ENCODE peak calls at places on chromosomes 2 and 18, in six cellular contexts. One of them, this sample, is unnamed.
A peak's percentile ranks its signal among the peaks of the same experiment; 100 is the strongest.

GRCh38 chr2:127864877-127865276 is 6.9 kb upstream of the POLR2D start:
- DNase-seq in foreskin fibroblast: no peak
- DNase-seq in esophagus squamous epithelium: no peak
- DNase-seq in activated CD8-positive, alpha-beta T cell treated with anti-CD3 and anti-CD28 coated beads for 36 hours: no peak
- DNase-seq in body of pancreas: peak; percentile 17
- DNase-seq in Calu3: no peak
- DNase-seq in this sample: peak; percentile 95

GRCh38 chr2:95232232-95232631 is 24.9 kb downstream of the ZNF892 start:
- DNase-seq in body of pancreas: no peak
- DNase-seq in Calu3: no peak
- DNase-seq in esophagus squamous epithelium: no peak
- DNase-seq in foreskin fibroblast: no peak
- DNase-seq in activated CD8-positive, alpha-beta T cell treated with anti-CD3 and anti-CD28 coated beads for 36 hours: no peak
- DNase-seq in this sample: no peak

GRCh38 chr2:39525636-39526412 is 88.7 kb upstream of the MAP4K3 start:
- DNase-seq in body of pancreas: peak; percentile 18
- DNase-seq in activated CD8-positive, alpha-beta T cell treated with anti-CD3 and anti-CD28 coated beads for 36 hours: no peak
- DNase-seq in Calu3: no peak
- DNase-seq in foreskin fibroblast: no peak
- DNase-seq in esophagus squamous epithelium: no peak
- DNase-seq in this sample: no peak

GRCh38 chr2:178241852-178242551 is 47.7 kb downstream of the OSBPL6 start:
- DNase-seq in body of pancreas: peak; percentile 85
- DNase-seq in activated CD8-positive, alpha-beta T cell treated with anti-CD3 and anti-CD28 coated beads for 36 hours: no peak
- DNase-seq in Calu3: peak; percentile 29
- DNase-seq in esophagus squamous epithelium: no peak
- DNase-seq in foreskin fibroblast: peak; percentile 83
- DNase-seq in this sample: no peak

GRCh38 chr18:74963820-74964446 is 245.0 kb downstream of the PTGR3 start:
- DNase-seq in body of pancreas: peak; percentile 61
- DNase-seq in esophagus squamous epithelium: no peak
- DNase-seq in activated CD8-positive, alpha-beta T cell treated with anti-CD3 and anti-CD28 coated beads for 36 hours: no peak
- DNase-seq in foreskin fibroblast: no peak
- DNase-seq in Calu3: peak; percentile 43
- DNase-seq in this sample: no peak

GRCh38 chr2:46988733-46989481 is 73.3 kb upstream of the MCFD2 start:
- DNase-seq in body of pancreas: peak; percentile 61
- DNase-seq in activated CD8-positive, alpha-beta T cell treated with anti-CD3 and anti-CD28 coated beads for 36 hours: no peak
- DNase-seq in Calu3: no peak
- DNase-seq in esophagus squamous epithelium: no peak
- DNase-seq in foreskin fibroblast: no peak
- DNase-seq in this sample: no peak

GRCh38 chr2:18883626-18884456 is 294.5 kb upstream of the NT5C1B start:
- DNase-seq in activated CD8-positive, alpha-beta T cell treated with anti-CD3 and anti-CD28 coated beads for 36 hours: peak; percentile 33
- DNase-seq in foreskin fibroblast: peak; percentile 18
- DNase-seq in body of pancreas: peak; percentile 33
- DNase-seq in esophagus squamous epithelium: no peak
- DNase-seq in Calu3: peak; percentile 54
- DNase-seq in this sample: no peak

GRCh38 chr2:23445450-23445868 is 60.5 kb downstream of the KLHL29 start:
- DNase-seq in body of pancreas: no peak
- DNase-seq in esophagus squamous epithelium: no peak
- DNase-seq in Calu3: no peak
- DNase-seq in foreskin fibroblast: peak; percentile 63
- DNase-seq in activated CD8-positive, alpha-beta T cell treated with anti-CD3 and anti-CD28 coated beads for 36 hours: no peak
- DNase-seq in this sample: no peak

GRCh38 chr18:34871435-34871834 is 161.3 kb downstream of the DTNA start:
- DNase-seq in activated CD8-positive, alpha-beta T cell treated with anti-CD3 and anti-CD28 coated beads for 36 hours: peak; percentile 47
- DNase-seq in Calu3: no peak
- DNase-seq in esophagus squamous epithelium: no peak
- DNase-seq in body of pancreas: no peak
- DNase-seq in foreskin fibroblast: no peak
- DNase-seq in this sample: no peak

GRCh38 chr2:239311132-239312040 is 89.4 kb downstream of the HDAC4 start:
- DNase-seq in activated CD8-positive, alpha-beta T cell treated with anti-CD3 and anti-CD28 coated beads for 36 hours: no peak
- DNase-seq in esophagus squamous epithelium: no peak
- DNase-seq in foreskin fibroblast: peak; percentile 30
- DNase-seq in body of pancreas: peak; percentile 64
- DNase-seq in Calu3: no peak
- DNase-seq in this sample: peak; percentile 36

GRCh38 chr18:69402219-69402989 is 1.7 kb downstream of the DOK6 start:
- DNase-seq in esophagus squamous epithelium: no peak
- DNase-seq in activated CD8-positive, alpha-beta T cell treated with anti-CD3 and anti-CD28 coated beads for 36 hours: no peak
- DNase-seq in foreskin fibroblast: no peak
- DNase-seq in body of pancreas: no peak
- DNase-seq in Calu3: no peak
- DNase-seq in this sample: no peak

GRCh38 chr2:177204417-177204816 is 8.2 kb upstream of the HNRNPA3 start:
- DNase-seq in Calu3: no peak
- DNase-seq in body of pancreas: no peak
- DNase-seq in esophagus squamous epithelium: no peak
- DNase-seq in foreskin fibroblast: no peak
- DNase-seq in activated CD8-positive, alpha-beta T cell treated with anti-CD3 and anti-CD28 coated beads for 36 hours: no peak
- DNase-seq in this sample: no peak

GRCh38 chr2:109126501-109126860 is 2.5 kb upstream of the SH3RF3 start:
- DNase-seq in esophagus squamous epithelium: no peak
- DNase-seq in body of pancreas: no peak
- DNase-seq in Calu3: no peak
- DNase-seq in activated CD8-positive, alpha-beta T cell treated with anti-CD3 and anti-CD28 coated beads for 36 hours: no peak
- DNase-seq in foreskin fibroblast: peak; percentile 79
- DNase-seq in this sample: no peak

GRCh38 chr2:74632209-74632938 is 15.8 kb downstream of the M1AP start:
- DNase-seq in activated CD8-positive, alpha-beta T cell treated with anti-CD3 and anti-CD28 coated beads for 36 hours: no peak
- DNase-seq in foreskin fibroblast: no peak
- DNase-seq in body of pancreas: no peak
- DNase-seq in esophagus squamous epithelium: no peak
- DNase-seq in Calu3: no peak
- DNase-seq in this sample: no peak

GRCh38 chr2:216002274-216002673 is 11.1 kb downstream of the MREG start:
- DNase-seq in body of pancreas: no peak
- DNase-seq in activated CD8-positive, alpha-beta T cell treated with anti-CD3 and anti-CD28 coated beads for 36 hours: no peak
- DNase-seq in foreskin fibroblast: no peak
- DNase-seq in esophagus squamous epithelium: no peak
- DNase-seq in Calu3: no peak
- DNase-seq in this sample: no peak

GRCh38 chr2:173991857-173992588 is 26.9 kb upstream of the SP3 start:
- DNase-seq in activated CD8-positive, alpha-beta T cell treated with anti-CD3 and anti-CD28 coated beads for 36 hours: no peak
- DNase-seq in body of pancreas: peak; percentile 32
- DNase-seq in foreskin fibroblast: peak; percentile 59
- DNase-seq in esophagus squamous epithelium: no peak
- DNase-seq in Calu3: no peak
- DNase-seq in this sample: no peak

GRCh38 chr2:121386707-121387106 is 101.7 kb upstream of the TFCP2L1 start:
- DNase-seq in esophagus squamous epithelium: no peak
- DNase-seq in activated CD8-positive, alpha-beta T cell treated with anti-CD3 and anti-CD28 coated beads for 36 hours: no peak
- DNase-seq in foreskin fibroblast: peak; percentile 49
- DNase-seq in body of pancreas: no peak
- DNase-seq in Calu3: no peak
- DNase-seq in this sample: no peak

GRCh38 chr2:64604929-64605550 is 48.7 kb downstream of the SERTAD2 start:
- DNase-seq in body of pancreas: no peak
- DNase-seq in esophagus squamous epithelium: no peak
- DNase-seq in foreskin fibroblast: peak; percentile 46
- DNase-seq in activated CD8-positive, alpha-beta T cell treated with anti-CD3 and anti-CD28 coated beads for 36 hours: no peak
- DNase-seq in Calu3: no peak
- DNase-seq in this sample: no peak

GRCh38 chr18:3012306-3012919 is 531 bp downstream of the LPIN2 start:
- DNase-seq in Calu3: no peak
- DNase-seq in body of pancreas: peak; percentile 32
- DNase-seq in foreskin fibroblast: no peak
- DNase-seq in activated CD8-positive, alpha-beta T cell treated with anti-CD3 and anti-CD28 coated beads for 36 hours: peak; percentile 57
- DNase-seq in esophagus squamous epithelium: no peak
- DNase-seq in this sample: peak; percentile 75

GRCh38 chr2:177355874-177356273 is 36.7 kb upstream of the AGPS start:
- DNase-seq in body of pancreas: no peak
- DNase-seq in esophagus squamous epithelium: no peak
- DNase-seq in activated CD8-positive, alpha-beta T cell treated with anti-CD3 and anti-CD28 coated beads for 36 hours: no peak
- DNase-seq in Calu3: no peak
- DNase-seq in foreskin fibroblast: no peak
- DNase-seq in this sample: no peak

GRCh38 chr2:27308359-27308875 is at the start of gene UCN:
- DNase-seq in body of pancreas: peak; percentile 32
- DNase-seq in foreskin fibroblast: no peak
- DNase-seq in esophagus squamous epithelium: no peak
- DNase-seq in Calu3: no peak
- DNase-seq in activated CD8-positive, alpha-beta T cell treated with anti-CD3 and anti-CD28 coated beads for 36 hours: peak; percentile 11
- DNase-seq in this sample: peak; percentile 30

GRCh38 chr18:9506046-9506792 is 30.9 kb downstream of the RALBP1 start:
- DNase-seq in Calu3: peak; percentile 49
- DNase-seq in esophagus squamous epithelium: no peak
- DNase-seq in foreskin fibroblast: no peak
- DNase-seq in activated CD8-positive, alpha-beta T cell treated with anti-CD3 and anti-CD28 coated beads for 36 hours: no peak
- DNase-seq in body of pancreas: peak; percentile 26
- DNase-seq in this sample: no peak

GRCh38 chr2:140526575-140526974 is 1604.2 kb downstream of the LRP1B start:
- DNase-seq in body of pancreas: no peak
- DNase-seq in Calu3: peak; percentile 23
- DNase-seq in esophagus squamous epithelium: no peak
- DNase-seq in activated CD8-positive, alpha-beta T cell treated with anti-CD3 and anti-CD28 coated beads for 36 hours: no peak
- DNase-seq in foreskin fibroblast: no peak
- DNase-seq in this sample: no peak

GRCh38 chr2:131413148-131413747 is 49.3 kb upstream of the RAB6D start:
- DNase-seq in body of pancreas: peak; percentile 36
- DNase-seq in foreskin fibroblast: peak; percentile 31
- DNase-seq in Calu3: peak; percentile 37
- DNase-seq in activated CD8-positive, alpha-beta T cell treated with anti-CD3 and anti-CD28 coated beads for 36 hours: peak; percentile 35
- DNase-seq in esophagus squamous epithelium: no peak
- DNase-seq in this sample: peak; percentile 65

GRCh38 chr2:108787209-108787558 is 613 bp downstream of the CCDC138 start:
- DNase-seq in foreskin fibroblast: no peak
- DNase-seq in activated CD8-positive, alpha-beta T cell treated with anti-CD3 and anti-CD28 coated beads for 36 hours: no peak
- DNase-seq in Calu3: no peak
- DNase-seq in esophagus squamous epithelium: no peak
- DNase-seq in body of pancreas: no peak
- DNase-seq in this sample: no peak

GRCh38 chr2:99692785-99693184 is 203.0 kb upstream of the REV1 start:
- DNase-seq in foreskin fibroblast: no peak
- DNase-seq in Calu3: no peak
- DNase-seq in esophagus squamous epithelium: no peak
- DNase-seq in activated CD8-positive, alpha-beta T cell treated with anti-CD3 and anti-CD28 coated beads for 36 hours: no peak
- DNase-seq in body of pancreas: no peak
- DNase-seq in this sample: no peak
- TF ChIP-seq CTCF in foreskin fibroblast: no peak
- TF ChIP-seq CTCF in Calu3: no peak
- TF ChIP-seq CTCF in esophagus squamous epithelium: no peak
- TF ChIP-seq CTCF in activated CD8-positive, alpha-beta T cell treated with anti-CD3 and anti-CD28 coated beads for 36 hours: no peak
- TF ChIP-seq CTCF in body of pancreas: no peak
- TF ChIP-seq CTCF in this sample: no peak

GRCh38 chr2:235936493-235936892 is 231.7 kb downstream of the GBX2 start:
- DNase-seq in Calu3: no peak
- DNase-seq in esophagus squamous epithelium: no peak
- DNase-seq in activated CD8-positive, alpha-beta T cell treated with anti-CD3 and anti-CD28 coated beads for 36 hours: peak; percentile 12
- DNase-seq in body of pancreas: no peak
- DNase-seq in foreskin fibroblast: no peak
- DNase-seq in this sample: no peak
- TF ChIP-seq CTCF in Calu3: peak; percentile 26
- TF ChIP-seq CTCF in esophagus squamous epithelium: no peak
- TF ChIP-seq CTCF in activated CD8-positive, alpha-beta T cell treated with anti-CD3 and anti-CD28 coated beads for 36 hours: peak; percentile 57
- TF ChIP-seq CTCF in body of pancreas: peak; percentile 13
- TF ChIP-seq CTCF in foreskin fibroblast: peak; percentile 13
- TF ChIP-seq CTCF in this sample: no peak

DNA sequence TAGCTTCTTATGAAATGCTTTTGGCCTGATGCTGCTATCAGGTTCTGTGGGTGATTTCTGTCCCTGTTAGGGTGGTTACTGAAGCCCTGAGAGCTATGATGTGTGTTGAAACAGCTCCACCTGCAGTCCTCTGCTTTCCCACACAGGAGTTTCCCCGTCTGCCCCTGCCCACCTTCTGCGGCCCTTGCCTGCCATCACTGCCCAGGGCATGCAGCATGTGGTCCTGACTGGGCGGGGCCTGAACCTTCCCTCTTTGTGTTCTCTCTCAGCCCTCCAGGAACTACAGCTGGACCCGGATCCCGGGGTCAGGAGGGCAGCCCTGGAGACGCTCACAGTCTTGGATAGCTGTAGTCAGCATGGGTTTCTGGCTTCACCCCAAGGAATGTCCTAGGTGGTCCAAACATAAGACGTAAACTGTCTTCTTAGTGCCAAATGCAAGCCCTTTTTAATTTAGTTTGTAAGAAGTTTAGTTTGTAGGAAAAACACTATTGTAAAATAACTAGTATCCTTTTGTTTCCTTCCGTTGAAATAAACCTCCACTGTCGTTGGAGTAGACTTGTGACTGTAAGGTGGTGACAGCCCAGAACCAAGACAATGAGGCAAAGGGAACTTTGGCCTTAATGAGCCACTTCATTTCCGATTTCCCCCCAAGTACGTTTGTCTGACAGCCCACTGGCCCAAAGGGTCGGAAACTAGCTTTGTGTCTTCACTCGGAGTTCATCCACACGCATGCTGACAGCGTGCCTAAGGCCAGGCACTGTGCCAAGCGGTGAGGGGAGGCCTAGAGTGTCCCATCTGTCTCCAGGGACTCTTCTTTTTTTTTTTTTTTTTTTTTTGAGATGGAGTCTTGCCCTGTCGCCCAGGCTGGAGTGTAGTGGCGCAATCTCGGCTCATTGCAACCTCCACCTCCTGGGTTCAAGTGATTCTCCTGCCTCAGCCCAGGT is 21.2 kb downstream of the HJURP start:
- DNase-seq in esophagus squamous epithelium: no peak
- DNase-seq in body of pancreas: no peak
- DNase-seq in foreskin fibroblast: peak; percentile 18
- DNase-seq in activated CD8-positive, alpha-beta T cell treated with anti-CD3 and anti-CD28 coated beads for 36 hours: no peak
- DNase-seq in Calu3: peak; percentile 69
- DNase-seq in this sample: peak; percentile 53
- TF ChIP-seq CTCF in esophagus squamous epithelium: peak; percentile 29
- TF ChIP-seq CTCF in body of pancreas: no peak
- TF ChIP-seq CTCF in foreskin fibroblast: peak; percentile 14
- TF ChIP-seq CTCF in activated CD8-positive, alpha-beta T cell treated with anti-CD3 and anti-CD28 coated beads for 36 hours: no peak
- TF ChIP-seq CTCF in Calu3: peak; percentile 66
- TF ChIP-seq CTCF in this sample: no peak

DNA sequence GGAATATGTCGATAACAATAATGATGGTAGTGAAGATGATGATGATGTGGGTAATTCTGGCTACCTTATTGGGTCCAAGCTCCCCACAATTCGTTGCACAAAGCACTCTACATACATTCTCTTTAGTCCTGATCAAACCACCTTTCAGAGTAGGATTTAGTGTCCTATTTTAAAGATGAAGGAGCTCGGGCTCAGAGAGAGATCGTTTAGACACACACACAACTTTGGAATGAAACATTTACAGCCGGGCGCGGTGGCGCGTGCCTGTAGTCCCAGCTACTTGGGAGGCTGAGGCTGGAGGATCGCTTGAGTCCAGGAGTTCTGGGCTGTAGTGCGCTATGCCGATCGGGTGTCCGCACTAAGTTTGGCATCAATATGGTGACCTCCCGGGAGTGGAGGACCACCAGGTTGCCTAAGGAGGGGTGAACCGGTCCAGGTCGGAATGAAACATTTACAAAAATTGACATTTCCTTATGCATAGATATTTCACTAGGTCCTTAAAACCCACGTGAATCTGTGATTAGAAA is 50.7 kb downstream of the GREB1 start:
- DNase-seq in activated CD8-positive, alpha-beta T cell treated with anti-CD3 and anti-CD28 coated beads for 36 hours: no peak
- DNase-seq in body of pancreas: no peak
- DNase-seq in foreskin fibroblast: no peak
- DNase-seq in esophagus squamous epithelium: no peak
- DNase-seq in Calu3: no peak
- DNase-seq in this sample: no peak
- TF ChIP-seq CTCF in activated CD8-positive, alpha-beta T cell treated with anti-CD3 and anti-CD28 coated beads for 36 hours: no peak
- TF ChIP-seq CTCF in body of pancreas: no peak
- TF ChIP-seq CTCF in foreskin fibroblast: no peak
- TF ChIP-seq CTCF in esophagus squamous epithelium: no peak
- TF ChIP-seq CTCF in Calu3: no peak
- TF ChIP-seq CTCF in this sample: no peak

This sample was measured in mucosa of descending colon.